ENCODE peak calls at places on chromosomes 16 and 17, in eight cellular contexts. One of them, this sample, is unnamed.

GRCh38 chr16:89722392-89723278 is 1.3 kb downstream of the ZNF276 start:
- DNase-seq in left ventricle myocardium inferior: peak
- DNase-seq in heart right ventricle: peak
- DNase-seq in K562: no peak
- DNase-seq in A549: no peak
- DNase-seq in neural progenitor cell: peak
- DNase-seq in choroid plexus epithelial cell: peak
- DNase-seq in AG04449: no peak
- DNase-seq in this sample: peak

GRCh38 chr16:89695086-89695874 is 6.2 kb downstream of the SPATA2L start:
- DNase-seq in left ventricle myocardium inferior: no peak
- DNase-seq in heart right ventricle: no peak
- DNase-seq in K562: no peak
- DNase-seq in A549: no peak
- DNase-seq in neural progenitor cell: no peak
- DNase-seq in choroid plexus epithelial cell: no peak
- DNase-seq in AG04449: no peak
- DNase-seq in this sample: no peak

GRCh38 chr16:46918905-46919792 is 35.0 kb downstream of the GPT2 start:
- DNase-seq in left ventricle myocardium inferior: no peak
- DNase-seq in heart right ventricle: no peak
- DNase-seq in K562: peak
- DNase-seq in A549: no peak
- DNase-seq in neural progenitor cell: peak
- DNase-seq in choroid plexus epithelial cell: no peak
- DNase-seq in AG04449: no peak
- DNase-seq in this sample: no peak

GRCh38 chr16:68539704-68540370 is 746 bp downstream of the ZFP90 start:
- DNase-seq in left ventricle myocardium inferior: no peak
- DNase-seq in heart right ventricle: no peak
- DNase-seq in K562: no peak
- DNase-seq in A549: no peak
- DNase-seq in neural progenitor cell: peak
- DNase-seq in choroid plexus epithelial cell: peak
- DNase-seq in AG04449: no peak
- DNase-seq in this sample: no peak

GRCh38 chr16:31273676-31274075 is 13.9 kb downstream of the ITGAM start:
- DNase-seq in left ventricle myocardium inferior: no peak
- DNase-seq in heart right ventricle: no peak
- DNase-seq in K562: no peak
- DNase-seq in A549: no peak
- DNase-seq in neural progenitor cell: no peak
- DNase-seq in choroid plexus epithelial cell: no peak
- DNase-seq in AG04449: no peak
- DNase-seq in this sample: no peak

GRCh38 chr17:49928126-49928800 is 40.7 kb upstream of the DLX4 start:
- DNase-seq in left ventricle myocardium inferior: no peak
- DNase-seq in heart right ventricle: no peak
- DNase-seq in K562: no peak
- DNase-seq in A549: no peak
- DNase-seq in neural progenitor cell: no peak
- DNase-seq in choroid plexus epithelial cell: no peak
- DNase-seq in AG04449: no peak
- DNase-seq in this sample: no peak

GRCh38 chr17:65678534-65678933 is 117.1 kb upstream of the AXIN2 start:
- DNase-seq in left ventricle myocardium inferior: no peak
- DNase-seq in heart right ventricle: no peak
- DNase-seq in K562: no peak
- DNase-seq in A549: no peak
- DNase-seq in neural progenitor cell: no peak
- DNase-seq in choroid plexus epithelial cell: peak
- DNase-seq in AG04449: no peak
- DNase-seq in this sample: peak

GRCh38 chr17:81867952-81868673 is 3.0 kb downstream of the ARHGDIA start:
- DNase-seq in left ventricle myocardium inferior: no peak
- DNase-seq in heart right ventricle: no peak
- DNase-seq in K562: peak
- DNase-seq in A549: no peak
- DNase-seq in neural progenitor cell: no peak
- DNase-seq in choroid plexus epithelial cell: no peak
- DNase-seq in AG04449: no peak
- DNase-seq in this sample: no peak

GRCh38 chr16:70163596-70163995 is 10.0 kb upstream of the CLEC18C start:
- DNase-seq in left ventricle myocardium inferior: no peak
- DNase-seq in heart right ventricle: no peak
- DNase-seq in K562: no peak
- DNase-seq in A549: no peak
- DNase-seq in neural progenitor cell: peak
- DNase-seq in choroid plexus epithelial cell: no peak
- DNase-seq in AG04449: no peak
- DNase-seq in this sample: no peak

GRCh38 chr16:4017807-4018206 is 98.4 kb downstream of the ADCY9 start:
- DNase-seq in left ventricle myocardium inferior: no peak
- DNase-seq in heart right ventricle: no peak
- DNase-seq in K562: no peak
- DNase-seq in A549: no peak
- DNase-seq in neural progenitor cell: no peak
- DNase-seq in choroid plexus epithelial cell: no peak
- DNase-seq in AG04449: no peak
- DNase-seq in this sample: no peak

GRCh38 chr16:4016648-4017047 is 99.6 kb downstream of the ADCY9 start:
- DNase-seq in left ventricle myocardium inferior: no peak
- DNase-seq in heart right ventricle: no peak
- DNase-seq in K562: no peak
- DNase-seq in A549: no peak
- DNase-seq in neural progenitor cell: no peak
- DNase-seq in choroid plexus epithelial cell: peak
- DNase-seq in AG04449: no peak
- DNase-seq in this sample: peak

GRCh38 chr16:4011940-4012629 is 104.2 kb downstream of the ADCY9 start:
- DNase-seq in left ventricle myocardium inferior: no peak
- DNase-seq in heart right ventricle: no peak
- DNase-seq in K562: no peak
- DNase-seq in A549: no peak
- DNase-seq in neural progenitor cell: no peak
- DNase-seq in choroid plexus epithelial cell: no peak
- DNase-seq in AG04449: no peak
- DNase-seq in this sample: no peak

GRCh38 chr16:4015275-4015990 is 100.8 kb downstream of the ADCY9 start:
- DNase-seq in left ventricle myocardium inferior: no peak
- DNase-seq in heart right ventricle: no peak
- DNase-seq in K562: peak
- DNase-seq in A549: peak
- DNase-seq in neural progenitor cell: no peak
- DNase-seq in choroid plexus epithelial cell: peak
- DNase-seq in AG04449: no peak
- DNase-seq in this sample: peak

GRCh38 chr16:4015991-4016325 is 100.3 kb downstream of the ADCY9 start:
- DNase-seq in left ventricle myocardium inferior: no peak
- DNase-seq in heart right ventricle: no peak
- DNase-seq in K562: no peak
- DNase-seq in A549: no peak
- DNase-seq in neural progenitor cell: no peak
- DNase-seq in choroid plexus epithelial cell: no peak
- DNase-seq in AG04449: no peak
- DNase-seq in this sample: no peak
- H3K4me3 ChIP-seq in left ventricle myocardium inferior: no peak
- H3K4me3 ChIP-seq in heart right ventricle: no peak
- H3K4me3 ChIP-seq in K562: no peak
- H3K4me3 ChIP-seq in A549: no peak
- H3K4me3 ChIP-seq in neural progenitor cell: no peak
- H3K4me3 ChIP-seq in choroid plexus epithelial cell: no peak
- H3K4me3 ChIP-seq in AG04449: no peak
- H3K4me3 ChIP-seq in this sample: no peak

DNA sequence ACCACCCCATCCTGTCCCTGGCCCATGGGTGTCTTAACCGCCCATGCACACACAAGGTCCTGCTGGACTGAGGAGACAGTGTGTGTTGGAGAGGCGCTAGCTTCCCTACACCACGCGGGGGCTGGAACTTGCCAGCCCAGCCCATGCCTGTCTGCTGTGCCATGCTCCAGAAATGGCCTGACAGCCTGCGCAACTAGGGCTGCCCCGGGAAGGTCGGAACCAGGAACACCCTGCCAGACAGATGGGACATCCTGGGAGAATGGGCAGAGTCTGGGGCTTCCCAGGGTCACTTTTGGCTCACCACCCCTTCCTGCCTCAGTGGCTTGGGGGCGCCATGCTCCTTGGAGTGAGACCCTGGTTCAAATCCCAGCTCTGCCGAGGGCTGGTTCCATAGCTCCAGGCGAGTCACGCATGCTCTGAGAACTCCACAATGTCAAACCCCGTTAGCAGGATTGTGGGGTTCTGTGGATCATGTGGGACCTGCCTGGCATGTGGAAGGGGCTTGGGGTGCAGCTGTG is 36.2 kb downstream of the SREBF1 start:
- DNase-seq in left ventricle myocardium inferior: no peak
- DNase-seq in heart right ventricle: no peak
- DNase-seq in K562: no peak
- DNase-seq in A549: no peak
- DNase-seq in neural progenitor cell: no peak
- DNase-seq in choroid plexus epithelial cell: no peak
- DNase-seq in AG04449: no peak
- DNase-seq in this sample: no peak
- TF ChIP-seq CTCF in left ventricle myocardium inferior: no peak
- TF ChIP-seq CTCF in heart right ventricle: no peak
- TF ChIP-seq CTCF in K562: no peak
- TF ChIP-seq CTCF in A549: no peak
- TF ChIP-seq CTCF in neural progenitor cell: no peak
- TF ChIP-seq CTCF in choroid plexus epithelial cell: no peak
- TF ChIP-seq CTCF in AG04449: no peak
- TF ChIP-seq CTCF in this sample: no peak

GRCh38 chr17:77957869-77958715 is at the start of gene TNRC6C:
- DNase-seq in left ventricle myocardium inferior: peak
- DNase-seq in heart right ventricle: peak
- DNase-seq in K562: peak
- DNase-seq in A549: peak
- DNase-seq in neural progenitor cell: peak
- DNase-seq in choroid plexus epithelial cell: peak
- DNase-seq in AG04449: peak
- DNase-seq in this sample: peak

GRCh38 chr17:77958716-77959215 is 263 bp downstream of the TNRC6C start:
- DNase-seq in left ventricle myocardium inferior: no peak
- DNase-seq in heart right ventricle: no peak
- DNase-seq in K562: no peak
- DNase-seq in A549: peak
- DNase-seq in neural progenitor cell: no peak
- DNase-seq in choroid plexus epithelial cell: no peak
- DNase-seq in AG04449: no peak
- DNase-seq in this sample: no peak

GRCh38 chr17:77957215-77957868 is 1.2 kb upstream of the TNRC6C start:
- DNase-seq in left ventricle myocardium inferior: no peak
- DNase-seq in heart right ventricle: no peak
- DNase-seq in K562: no peak
- DNase-seq in A549: peak
- DNase-seq in neural progenitor cell: peak
- DNase-seq in choroid plexus epithelial cell: peak
- DNase-seq in AG04449: no peak
- DNase-seq in this sample: peak

GRCh38 chr17:77959926-77960521 is 1.5 kb downstream of the TNRC6C start:
- DNase-seq in left ventricle myocardium inferior: no peak
- DNase-seq in heart right ventricle: peak
- DNase-seq in K562: peak
- DNase-seq in A549: no peak
- DNase-seq in neural progenitor cell: peak
- DNase-seq in choroid plexus epithelial cell: peak
- DNase-seq in AG04449: no peak
- DNase-seq in this sample: peak

GRCh38 chr17:77959216-77959925 is 868 bp downstream of the TNRC6C start:
- DNase-seq in left ventricle myocardium inferior: no peak
- DNase-seq in heart right ventricle: no peak
- DNase-seq in K562: peak
- DNase-seq in A549: peak
- DNase-seq in neural progenitor cell: peak
- DNase-seq in choroid plexus epithelial cell: peak
- DNase-seq in AG04449: no peak
- DNase-seq in this sample: peak
- H3K4me3 ChIP-seq in left ventricle myocardium inferior: peak
- H3K4me3 ChIP-seq in heart right ventricle: peak
- H3K4me3 ChIP-seq in K562: peak
- H3K4me3 ChIP-seq in A549: peak
- H3K4me3 ChIP-seq in neural progenitor cell: peak
- H3K4me3 ChIP-seq in choroid plexus epithelial cell: peak
- H3K4me3 ChIP-seq in AG04449: peak
- H3K4me3 ChIP-seq in this sample: peak

GRCh38 chr17:31310260-31310659 is 3.6 kb downstream of the EVI2B start:
- DNase-seq in left ventricle myocardium inferior: no peak
- DNase-seq in heart right ventricle: no peak
- DNase-seq in K562: no peak
- DNase-seq in A549: no peak
- DNase-seq in neural progenitor cell: no peak
- DNase-seq in choroid plexus epithelial cell: no peak
- DNase-seq in AG04449: no peak
- DNase-seq in this sample: no peak
- TF ChIP-seq CTCF in left ventricle myocardium inferior: no peak
- TF ChIP-seq CTCF in heart right ventricle: no peak
- TF ChIP-seq CTCF in K562: no peak
- TF ChIP-seq CTCF in A549: no peak
- TF ChIP-seq CTCF in neural progenitor cell: no peak
- TF ChIP-seq CTCF in choroid plexus epithelial cell: no peak
- TF ChIP-seq CTCF in AG04449: no peak
- TF ChIP-seq CTCF in this sample: no peak

GRCh38 chr17:39222151-39222550 is 3.6 kb downstream of the STAC2 start:
- DNase-seq in left ventricle myocardium inferior: no peak
- DNase-seq in heart right ventricle: no peak
- DNase-seq in K562: no peak
- DNase-seq in A549: no peak
- DNase-seq in neural progenitor cell: no peak
- DNase-seq in choroid plexus epithelial cell: no peak
- DNase-seq in AG04449: no peak
- DNase-seq in this sample: no peak
- H3K4me3 ChIP-seq in left ventricle myocardium inferior: no peak
- H3K4me3 ChIP-seq in heart right ventricle: no peak
- H3K4me3 ChIP-seq in K562: no peak
- H3K4me3 ChIP-seq in A549: no peak
- H3K4me3 ChIP-seq in neural progenitor cell: no peak
- H3K4me3 ChIP-seq in choroid plexus epithelial cell: no peak
- H3K4me3 ChIP-seq in AG04449: no peak
- H3K4me3 ChIP-seq in this sample: no peak

DNA sequence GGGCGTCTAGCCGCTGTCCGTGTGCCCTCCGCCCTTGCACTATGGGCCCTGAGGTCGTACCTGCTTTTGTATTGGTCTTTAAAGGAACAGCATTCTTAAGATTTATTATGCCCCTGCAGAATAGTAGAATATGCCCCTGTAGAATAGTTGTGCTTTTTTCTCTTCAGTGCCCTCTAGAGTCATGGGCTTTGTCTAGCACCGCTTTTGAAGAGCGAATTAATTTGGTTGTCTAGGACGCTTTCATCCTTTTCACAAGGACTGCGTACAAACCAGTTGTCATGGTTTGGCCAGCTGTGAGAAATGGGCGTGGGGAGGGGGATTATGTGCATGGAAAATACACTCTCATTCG is 615 bp downstream of the CEP95 start:
- DNase-seq in left ventricle myocardium inferior: no peak
- DNase-seq in heart right ventricle: peak
- DNase-seq in K562: peak
- DNase-seq in A549: peak
- DNase-seq in neural progenitor cell: peak
- DNase-seq in choroid plexus epithelial cell: peak
- DNase-seq in AG04449: no peak
- DNase-seq in this sample: peak
- TF ChIP-seq CTCF in left ventricle myocardium inferior: peak
- TF ChIP-seq CTCF in heart right ventricle: peak
- TF ChIP-seq CTCF in K562: peak
- TF ChIP-seq CTCF in A549: peak
- TF ChIP-seq CTCF in neural progenitor cell: peak
- TF ChIP-seq CTCF in choroid plexus epithelial cell: peak
- TF ChIP-seq CTCF in AG04449: peak
- TF ChIP-seq CTCF in this sample: peak